ENCODE peak calls at places on chromosomes 16 and 17, in nine cellular contexts. O is adrenal gland, Q is kidney, G is fibroblast of the aortic adventitia, S is tibial artery, Y is mammary epithelial cell, R is GM06990, A is BE2C, P is bronchial epithelial cell. U is an unnamed sample.

GRCh38 chr17:21292867-21293845 is 8.6 kb downstream of the MAP2K3 start:
- DNase-seq in O (no peak), Q (peak), G (no peak), S (no peak), Y (no peak), R (no peak), A (no peak), P (no peak), U (no peak)

GRCh38 chr17:28760987-28761562 is 17.3 kb downstream of the TRAF4 start:
- DNase-seq in O (peak), Q (peak), G (peak), S (peak), Y (peak), R (no peak), A (no peak), P (peak), U (no peak)

GRCh38 chr16:56600398-56600999 is 7.9 kb upstream of the MT2A start:
- DNase-seq in O (no peak), Q (no peak), G (peak), S (no peak), Y (peak), R (no peak), A (peak), P (peak), U (peak)

GRCh38 chr17:44008205-44008909 is 3.9 kb downstream of the NAGS start:
- DNase-seq in O (no peak), Q (peak), G (no peak), S (no peak), Y (no peak), R (no peak), A (no peak), P (no peak), U (no peak)

GRCh38 chr17:6343736-6344135 is 91.2 kb downstream of the AIPL1 start:
- DNase-seq in O (no peak), Q (no peak), G (no peak), S (no peak), Y (no peak), R (no peak), A (no peak), P (no peak), U (no peak)

GRCh38 chr16:11383481-11384183 is 38.4 kb downstream of the RMI2 start:
- DNase-seq in O (no peak), Q (peak), G (no peak), S (no peak), Y (no peak), R (no peak), A (no peak), P (no peak), U (no peak)

GRCh38 chr17:19718613-19719364 is 2.4 kb upstream of the SLC47A2 start:
- DNase-seq in O (no peak), Q (peak), G (no peak), S (no peak), Y (peak), R (no peak), A (no peak), P (no peak), U (no peak)

GRCh38 chr16:56950051-56950450 is 11.7 kb upstream of the CETP start:
- DNase-seq in O (no peak), Q (no peak), G (no peak), S (peak), Y (no peak), R (no peak), A (no peak), P (no peak), U (no peak)

GRCh38 chr17:245611-246010 is 64.2 kb upstream of the DOC2B start:
- DNase-seq in O (peak), Q (peak), G (no peak), S (no peak), Y (no peak), R (no peak), A (no peak), P (no peak), U (no peak)

GRCh38 chr16:66979011-66979717 is 9.2 kb upstream of the CES4A start:
- DNase-seq in O (no peak), Q (no peak), G (no peak), S (no peak), Y (no peak), R (no peak), A (no peak), P (peak), U (no peak)

GRCh38 chr17:54348234-54348633 is 525.5 kb downstream of the KIF2B start:
- DNase-seq in O (no peak), Q (no peak), G (no peak), S (no peak), Y (peak), R (no peak), A (no peak), P (peak), U (no peak)

GRCh38 chr16:15958703-15959348 is 9.4 kb downstream of the ABCC1 start:
- DNase-seq in O (no peak), Q (no peak), G (no peak), S (no peak), Y (no peak), R (no peak), A (no peak), P (no peak), U (no peak)

GRCh38 chr17:31696184-31696602 is 162.9 kb downstream of the COPRS start:
- DNase-seq in O (no peak), Q (peak), G (peak), S (peak), Y (no peak), R (no peak), A (peak), P (no peak), U (no peak)

GRCh38 chr16:89922884-89923639 is at the start of gene TUBB3:
- DNase-seq in O (peak), Q (peak), G (peak), S (peak), Y (peak), R (peak), A (peak), P (peak), U (peak)

GRCh38 chr16:71625113-71625850 is 702 bp upstream of the MARVELD3 start:
- DNase-seq in O (no peak), Q (no peak), G (no peak), S (peak), Y (no peak), R (no peak), A (no peak), P (no peak), U (no peak)

GRCh38 chr16:4261557-4262172 is 11.2 kb downstream of the TFAP4 start:
- DNase-seq in O (no peak), Q (no peak), G (no peak), S (no peak), Y (no peak), R (peak), A (peak), P (no peak), U (peak)

GRCh38 chr17:79951361-79952264 is 84.1 kb downstream of the TBC1D16 start:
- DNase-seq in O (no peak), Q (peak), G (peak), S (peak), Y (no peak), R (no peak), A (peak), P (no peak), U (no peak)
- TF ChIP-seq CTCF in O (no peak), Q (no peak), G (no peak), S (peak), Y (no peak), R (no peak), A (no peak), P (no peak), U (no peak)

GRCh38 chr17:60392042-60392844 is at the start of gene USP32:
- DNase-seq in O (peak), Q (peak), G (peak), S (peak), Y (peak), R (peak), A (peak), P (peak), U (peak)
- TF ChIP-seq CTCF in O (peak), Q (no peak), G (peak), S (peak), Y (no peak), R (peak), A (no peak), P (peak), U (no peak)

GRCh38 chr17:42333053-42333452 is 44.8 kb downstream of the STAT5A start:
- DNase-seq in O (no peak), Q (no peak), G (no peak), S (no peak), Y (no peak), R (no peak), A (no peak), P (no peak), U (no peak)

GRCh38 chr17:42323268-42323773 is 35.0 kb downstream of the STAT5A start:
- DNase-seq in O (no peak), Q (no peak), G (no peak), S (no peak), Y (no peak), R (no peak), A (no peak), P (no peak), U (no peak)

GRCh38 chr17:42334667-42335066 is 46.4 kb downstream of the STAT5A start:
- DNase-seq in O (no peak), Q (no peak), G (no peak), S (no peak), Y (no peak), R (no peak), A (no peak), P (no peak), U (no peak)

GRCh38 chr17:42325026-42325425 is 36.7 kb downstream of the STAT5A start:
- DNase-seq in O (peak), Q (no peak), G (peak), S (peak), Y (peak), R (no peak), A (no peak), P (peak), U (no peak)

GRCh38 chr17:42329025-42329976 is 41.0 kb downstream of the STAT5A start:
- DNase-seq in O (no peak), Q (no peak), G (peak), S (no peak), Y (peak), R (no peak), A (no peak), P (peak), U (no peak)
- TF ChIP-seq CTCF in O (no peak), Q (no peak), G (no peak), S (no peak), Y (no peak), R (no peak), A (no peak), P (no peak), U (no peak)

GRCh38 chr17:42016952-42017865 is at the start of gene DNAJC7:
- DNase-seq in O (peak), Q (peak), G (peak), S (peak), Y (peak), R (peak), A (peak), P (peak), U (peak)
- TF ChIP-seq CTCF in O (no peak), Q (peak), G (no peak), S (no peak), Y (no peak), R (no peak), A (no peak), P (no peak), U (no peak)

GRCh38 chr17:37019745-37020129 is 71.0 kb downstream of the AATF start:
- DNase-seq in O (no peak), Q (no peak), G (no peak), S (no peak), Y (no peak), R (no peak), A (no peak), P (no peak), U (no peak)
- TF ChIP-seq CTCF in O (no peak), Q (no peak), G (no peak), S (no peak), Y (no peak), R (no peak), A (no peak), P (no peak), U (no peak)

DNA sequence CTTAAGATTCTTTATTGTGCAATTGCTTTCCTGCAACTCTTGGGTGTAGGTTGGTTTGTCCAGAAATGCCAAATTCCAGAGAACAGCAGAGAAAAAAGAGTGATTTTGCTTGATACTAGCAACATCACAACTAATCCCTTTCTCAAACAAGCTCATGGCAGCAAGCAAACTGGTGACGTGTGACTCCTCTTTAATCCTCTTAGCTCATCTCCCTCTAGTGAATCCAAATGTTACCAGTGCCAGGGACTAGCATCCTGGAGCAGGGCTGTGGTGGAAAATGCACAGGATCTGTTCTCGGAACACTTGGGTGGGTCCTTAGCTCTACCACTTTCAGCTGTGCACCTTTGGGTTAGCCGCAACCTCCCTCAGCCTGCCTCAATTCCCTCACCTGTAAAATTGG is 204.0 kb upstream of the CCL2 start:
- DNase-seq in O (no peak), Q (no peak), G (no peak), S (no peak), Y (no peak), R (no peak), A (no peak), P (no peak), U (no peak)
- TF ChIP-seq CTCF in O (no peak), Q (no peak), G (no peak), S (no peak), Y (no peak), R (no peak), A (no peak), P (no peak), U (no peak)

DNA sequence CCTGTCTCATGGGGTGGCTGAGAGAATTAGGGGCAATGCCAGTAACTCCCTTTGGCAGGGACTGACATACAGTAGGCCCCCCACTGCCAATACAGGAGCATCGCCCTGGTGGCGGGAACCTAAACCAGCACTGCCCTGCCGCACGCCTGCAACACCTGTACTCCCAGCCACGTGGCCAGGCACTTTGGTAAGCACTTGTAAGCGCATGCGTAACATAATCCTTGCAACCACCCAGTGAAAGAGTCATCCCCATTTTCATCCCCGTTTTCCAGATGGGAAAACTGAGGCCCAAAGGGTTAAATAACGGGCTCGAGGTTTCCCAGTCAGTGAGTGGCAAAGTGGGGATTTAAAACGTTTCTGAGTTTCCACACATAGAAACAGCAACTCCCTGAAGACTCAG is 17.5 kb downstream of the SCN4A start:
- DNase-seq in O (no peak), Q (no peak), G (no peak), S (no peak), Y (no peak), R (no peak), A (no peak), P (no peak), U (no peak)
- TF ChIP-seq CTCF in O (no peak), Q (no peak), G (no peak), S (no peak), Y (no peak), R (no peak), A (no peak), P (no peak), U (no peak)

GRCh38 chr17:78175643-78175981 is 7.2 kb downstream of the SYNGR2 start:
- DNase-seq in O (no peak), Q (no peak), G (no peak), S (no peak), Y (no peak), R (no peak), A (no peak), P (no peak), U (no peak)

GRCh38 chr17:78173025-78173715 is 4.8 kb downstream of the SYNGR2 start:
- DNase-seq in O (no peak), Q (no peak), G (no peak), S (no peak), Y (no peak), R (peak), A (no peak), P (no peak), U (peak)

GRCh38 chr17:78174332-78174869 is 6.0 kb downstream of the SYNGR2 start:
- DNase-seq in O (no peak), Q (peak), G (no peak), S (peak), Y (peak), R (no peak), A (no peak), P (no peak), U (no peak)

GRCh38 chr17:78176548-78177025 is 8.2 kb downstream of the SYNGR2 start:
- DNase-seq in O (peak), Q (peak), G (peak), S (peak), Y (peak), R (peak), A (peak), P (peak), U (peak)

GRCh38 chr17:78174870-78175642 is 6.7 kb downstream of the SYNGR2 start:
- DNase-seq in O (no peak), Q (no peak), G (no peak), S (no peak), Y (no peak), R (no peak), A (no peak), P (no peak), U (no peak)
- TF ChIP-seq CTCF in O (no peak), Q (peak), G (no peak), S (no peak), Y (no peak), R (peak), A (peak), P (peak), U (peak)

DNA sequence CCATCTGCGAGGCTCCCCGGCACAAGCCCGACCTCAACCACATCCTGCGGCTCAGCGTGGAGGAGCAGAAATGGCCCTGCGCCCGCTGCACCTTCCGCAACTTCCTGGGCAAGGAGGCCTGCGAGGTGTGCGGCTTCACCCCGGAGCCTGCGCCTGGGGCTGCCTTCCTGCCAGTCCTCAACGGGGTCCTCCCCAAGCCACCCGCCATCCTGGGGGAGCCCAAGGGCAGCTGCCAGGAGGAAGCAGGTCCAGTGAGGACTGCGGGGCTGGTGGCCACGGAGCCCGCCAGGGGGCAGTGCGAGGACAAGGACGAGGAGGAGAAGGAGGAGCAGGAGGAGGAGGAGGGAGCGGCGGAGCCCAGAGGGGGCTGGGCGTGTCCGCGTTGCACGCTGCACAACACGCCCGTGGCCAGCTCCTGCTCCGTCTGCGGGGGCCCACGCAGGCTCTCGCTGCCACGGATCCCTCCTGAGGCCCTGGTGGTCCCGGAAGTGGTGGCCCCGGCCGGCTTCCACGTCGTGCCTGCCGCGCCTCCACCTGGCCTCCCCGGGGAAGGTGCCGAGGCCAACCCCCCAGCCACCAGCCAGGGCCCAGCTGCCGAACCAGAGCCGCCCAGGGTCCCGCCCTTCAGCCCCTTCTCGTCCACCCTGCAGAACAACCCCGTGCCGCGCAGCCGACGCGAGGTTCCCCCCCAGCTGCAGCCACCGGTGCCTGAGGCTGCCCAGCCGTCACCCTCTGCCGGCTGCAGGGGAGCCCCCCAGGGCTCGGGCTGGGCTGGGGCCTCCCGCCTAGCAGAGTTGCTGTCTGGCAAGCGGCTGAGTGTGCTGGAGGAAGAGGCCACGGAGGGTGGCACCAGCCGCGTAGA is 13.1 kb upstream of the PRR35 start:
- DNase-seq in O (peak), Q (peak), G (peak), S (no peak), Y (peak), R (peak), A (peak), P (no peak), U (peak)
- TF ChIP-seq CTCF in O (peak), Q (peak), G (peak), S (peak), Y (peak), R (peak), A (peak), P (peak), U (peak)

U was measured in GM20000.